ENCODE peak calls at places on chromosomes 16 and 17, in six cellular contexts. Y is SHP77; Q is activated gamma-delta T cell treated with anti-CD3 and anti-CD28 coated beads, Interleukin-2, amount 50 U/mL, for 16 hours; W is Peyer's patch; F is HFFc6; J is NCI-H510A. O is an unnamed sample.

GRCh38 chr16:29779474-29779873 is 1.4 kb downstream of the ZG16 start:
- DNase-seq in F (no peak), Y (no peak), W (no peak), Q (no peak), J (no peak), O (no peak)

GRCh38 chr17:41327411-41328120 is 12.1 kb upstream of the KRTAP17-1 start:
- DNase-seq in F (no peak), J (no peak), Q (no peak), Y (no peak), W (no peak), O (no peak)

GRCh38 chr16:12187939-12188673 is 211.6 kb downstream of the SNX29 start:
- DNase-seq in Y (no peak), W (no peak), F (no peak), Q (no peak), J (no peak), O (no peak)

GRCh38 chr17:34420254-34420766 is 57.3 kb upstream of the CCL1 start:
- DNase-seq in J (no peak), F (peak), Y (peak), W (peak), Q (peak), O (peak)

GRCh38 chr17:29066053-29066452 is 23.1 kb downstream of the PIPOX start:
- DNase-seq in W (no peak), F (no peak), J (no peak), Y (no peak), Q (no peak), O (no peak)

GRCh38 chr17:73232587-73233373 is 28.9 kb downstream of the CPSF4L start:
- DNase-seq in W (peak), J (peak), Q (no peak), F (peak), Y (no peak), O (no peak)

GRCh38 chr17:40510328-40510648 is 8.9 kb upstream of the TNS4 start:
- DNase-seq in F (no peak), J (no peak), W (peak), Y (no peak), Q (no peak), O (no peak)

GRCh38 chr16:3152022-3152272 is 17.1 kb downstream of the ZNF213 start:
- DNase-seq in J (no peak), F (no peak), Q (no peak), Y (no peak), W (no peak), O (no peak)

GRCh38 chr17:43528319-43528987 is 17.7 kb downstream of the ETV4 start:
- DNase-seq in J (no peak), Q (no peak), W (no peak), Y (no peak), F (no peak), O (no peak)

GRCh38 chr17:39754958-39755549 is 17.3 kb downstream of the GRB7 start:
- DNase-seq in W (no peak), J (no peak), F (no peak), Q (no peak), Y (no peak), O (no peak)

GRCh38 chr16:9225527-9226316 is 134.3 kb downstream of the HAPSTR1 start:
- DNase-seq in Q (no peak), F (no peak), Y (no peak), W (no peak), J (no peak), O (peak)

GRCh38 chr17:8935194-8935593 is 30.3 kb downstream of the PIK3R5 start:
- DNase-seq in F (no peak), W (no peak), Y (no peak), Q (peak), J (no peak), O (no peak)

GRCh38 chr16:29830774-29831173 is 10.5 kb downstream of the MVP start:
- DNase-seq in Y (no peak), J (no peak), W (no peak), F (no peak), Q (no peak), O (no peak)

GRCh38 chr17:31564883-31565297 is 173.4 kb downstream of the RAB11FIP4 start:
- DNase-seq in Q (no peak), F (no peak), Y (no peak), W (no peak), J (no peak), O (no peak)

GRCh38 chr16:27641260-27641659 is 91.3 kb downstream of the KATNIP start:
- DNase-seq in W (no peak), Q (no peak), J (no peak), F (no peak), Y (no peak), O (no peak)

GRCh38 chr17:66508896-66509843 is 206.8 kb downstream of the PRKCA start:
- DNase-seq in F (peak), Q (no peak), Y (no peak), J (no peak), W (peak), O (no peak)

GRCh38 chr17:4969551-4970231 is 2.1 kb upstream of the SPAG7 start:
- DNase-seq in J (peak), Y (peak), W (no peak), Q (no peak), F (peak), O (no peak)

GRCh38 chr17:39487946-39488345 is 26.7 kb downstream of the CDK12 start:
- DNase-seq in J (no peak), Q (no peak), W (no peak), F (no peak), Y (no peak), O (no peak)

GRCh38 chr16:31201511-31202401 is 804 bp downstream of the PYCARD start:
- DNase-seq in F (no peak), W (peak), J (no peak), Q (no peak), Y (no peak), O (no peak)

GRCh38 chr17:65222216-65222738 is 85.1 kb downstream of the RGS9 start:
- DNase-seq in Y (no peak), J (no peak), F (peak), W (no peak), Q (no peak), O (no peak)

GRCh38 chr17:57987582-57988300 is at the start of gene VEZF1:
- DNase-seq in Y (peak), W (peak), J (peak), Q (peak), F (peak), O (peak)

GRCh38 chr16:67249762-67250327 is 1.1 kb downstream of the SLC9A5 start:
- DNase-seq in W (no peak), J (no peak), Y (no peak), F (no peak), Q (no peak), O (no peak)

GRCh38 chr16:23288209-23288608 is 13.9 kb upstream of the SCNN1B start:
- DNase-seq in Y (no peak), F (no peak), Q (no peak), J (no peak), W (no peak), O (no peak)

GRCh38 chr16:30041841-30042240 is 10.8 kb upstream of the TLCD3B start:
- DNase-seq in Q (no peak), J (no peak), F (peak), Y (peak), W (no peak), O (no peak)

GRCh38 chr17:42274812-42275526 is 1.2 kb downstream of the STAT5B start:
- DNase-seq in F (peak), Q (no peak), Y (no peak), W (no peak), J (no peak), O (no peak)

GRCh38 chr17:73323622-73324455 is 12.0 kb upstream of the CDC42EP4 start:
- DNase-seq in W (no peak), J (no peak), Y (no peak), F (peak), Q (no peak), O (no peak)

GRCh38 chr17:77475012-77475976 is 334.5 kb downstream of the SEC14L1 start:
- DNase-seq in J (no peak), W (no peak), F (peak), Q (peak), Y (no peak), O (no peak)

GRCh38 chr17:62701706-62702085 is 74.2 kb downstream of the MRC2 start:
- DNase-seq in Q (no peak), J (no peak), W (no peak), F (no peak), Y (no peak), O (no peak)

GRCh38 chr17:36938566-36939058 is 1.3 kb downstream of the LHX1 start:
- DNase-seq in Q (no peak), Y (no peak), F (no peak), W (no peak), J (no peak), O (no peak)

GRCh38 chr17:338442-339192 is 14.0 kb downstream of the RPH3AL start:
- DNase-seq in W (no peak), Y (peak), Q (no peak), F (no peak), J (peak), O (no peak)

GRCh38 chr17:82399030-82399429 is 19.1 kb upstream of the HEXD start:
- DNase-seq in W (no peak), Q (no peak), F (peak), J (no peak), Y (no peak), O (no peak)

GRCh38 chr16:86864586-86864985 is 286.2 kb downstream of the FOXL1 start:
- DNase-seq in F (no peak), J (no peak), W (no peak), Y (no peak), Q (no peak), O (no peak)

GRCh38 chr16:68452176-68452575 is 3.9 kb upstream of the SMPD3 start:
- DNase-seq in F (peak), Y (no peak), W (no peak), J (no peak), Q (no peak), O (no peak)

GRCh38 chr16:14569213-14569612 is 60.8 kb downstream of the PARN start:
- DNase-seq in J (no peak), Q (no peak), W (peak), F (no peak), Y (no peak), O (no peak)

O was measured in amygdala.